ENCODE peak calls at places on chromosomes 7 and 10, in eight cellular contexts. I, H, Z, T, P, Y, W and J are unnamed samples.

GRCh38 chr10:69730251-69731156 is 71.2 kb upstream of the COL13A1 start:
- DNase-seq in I (no peak), H (no peak), Z (peak; percentile 74), T (no peak), P (no peak), Y (no peak), W (no peak), J (peak; percentile 43)

GRCh38 chr7:151876112-151876898 is 610 bp downstream of the PRKAG2 start:
- DNase-seq in I (peak; percentile 52), H (peak; percentile 52), Z (peak; percentile 91), T (peak; percentile 38), P (no peak), Y (peak; percentile 78), W (peak; percentile 91), J (peak; percentile 3)

GRCh38 chr7:138886501-138886917 is 88.5 kb upstream of the ATP6V0A4 start:
- DNase-seq in I (no peak), H (peak; percentile 25), Z (no peak), T (peak; percentile 67), P (no peak), Y (no peak), W (no peak), J (peak; percentile 72)

GRCh38 chr7:100175296-100175935 is 1.8 kb downstream of the GPC2 start:
- DNase-seq in I (no peak), H (no peak), Z (no peak), T (no peak), P (no peak), Y (no peak), W (no peak), J (no peak)

GRCh38 chr7:157928808-157929425 is 592.1 kb downstream of the DNAJB6 start:
- DNase-seq in I (no peak), H (no peak), Z (no peak), T (no peak), P (no peak), Y (no peak), W (no peak), J (no peak)

GRCh38 chr7:73799282-73800141 is 29.4 kb upstream of the CLDN3 start:
- DNase-seq in I (no peak), H (no peak), Z (no peak), T (peak; percentile 24), P (no peak), Y (no peak), W (no peak), J (no peak)

GRCh38 chr10:3137958-3138726 is 34.4 kb downstream of the PITRM1 start:
- DNase-seq in I (no peak), H (no peak), Z (no peak), T (no peak), P (no peak), Y (no peak), W (no peak), J (no peak)

GRCh38 chr7:134823400-134823799 is 44.0 kb downstream of the CALD1 start:
- DNase-seq in I (no peak), H (no peak), Z (no peak), T (no peak), P (no peak), Y (no peak), W (no peak), J (peak; percentile 86)

GRCh38 chr7:91276909-91277308 is 12.7 kb downstream of the FZD1 start:
- DNase-seq in I (no peak), H (peak; percentile 54), Z (no peak), T (no peak), P (no peak), Y (no peak), W (no peak), J (no peak)

GRCh38 chr10:101056365-101057151 is 5.2 kb upstream of the KAZALD1 start:
- DNase-seq in I (no peak), H (no peak), Z (no peak), T (no peak), P (no peak), Y (no peak), W (no peak), J (no peak)

DNA sequence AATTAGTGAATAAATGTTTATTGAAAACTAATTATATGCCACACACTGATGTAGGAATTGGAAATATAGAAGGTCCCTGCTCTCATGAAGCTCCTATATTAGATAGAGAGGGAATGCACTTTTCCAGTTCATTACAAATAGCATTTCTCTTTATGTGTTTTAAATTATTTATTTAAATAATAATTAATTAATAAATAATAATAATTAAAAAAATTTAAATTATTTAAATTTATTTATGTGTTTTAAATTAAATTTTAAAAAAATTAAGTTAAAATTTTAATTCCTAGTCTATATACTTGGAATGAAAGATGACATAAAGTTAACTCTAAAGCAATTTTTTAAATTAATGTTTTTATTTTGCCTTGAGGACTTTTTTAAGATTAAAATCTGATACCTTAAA is 121.7 kb upstream of the ZNF804B start:
- DNase-seq in I (no peak), H (no peak), Z (no peak), T (no peak), P (no peak), Y (no peak), W (no peak), J (no peak)
- TF ChIP-seq CTCF in I (no peak), H (no peak), Z (no peak), T (no peak), P (no peak), Y (no peak), W (no peak), J (no peak)

GRCh38 chr10:11140963-11141362 is 123.3 kb downstream of the CELF2 start:
- DNase-seq in I (no peak), H (no peak), Z (no peak), T (no peak), P (no peak), Y (no peak), W (no peak), J (no peak)
- TF ChIP-seq CTCF in I (no peak), H (no peak), Z (no peak), T (no peak), P (no peak), Y (no peak), W (no peak), J (no peak)

DNA sequence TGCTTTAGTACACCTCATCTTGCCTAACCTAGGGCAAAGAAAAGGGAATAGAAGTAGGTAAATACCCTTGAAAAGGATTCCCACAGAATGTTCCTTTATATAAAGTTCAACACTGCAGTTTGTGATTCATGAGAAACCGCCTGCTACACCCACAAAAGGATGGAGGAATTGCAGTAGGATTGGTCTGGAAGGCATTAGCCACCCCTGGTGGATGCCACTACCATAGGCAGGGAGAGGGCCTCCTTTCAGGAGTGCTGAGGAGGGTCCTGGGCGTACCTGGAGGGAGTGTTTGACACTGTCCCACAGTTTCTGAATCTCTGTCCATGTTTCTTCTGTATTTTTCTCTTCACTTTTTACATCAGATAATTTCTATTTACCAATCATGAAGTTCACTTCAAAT is 221.8 kb upstream of the TMEM72 start:
- DNase-seq in I (no peak), H (no peak), Z (no peak), T (no peak), P (no peak), Y (no peak), W (no peak), J (peak; percentile 37)
- TF ChIP-seq CTCF in I (no peak), H (no peak), Z (no peak), T (no peak), P (peak; percentile 42), Y (no peak), W (no peak), J (peak; percentile 63)

DNA sequence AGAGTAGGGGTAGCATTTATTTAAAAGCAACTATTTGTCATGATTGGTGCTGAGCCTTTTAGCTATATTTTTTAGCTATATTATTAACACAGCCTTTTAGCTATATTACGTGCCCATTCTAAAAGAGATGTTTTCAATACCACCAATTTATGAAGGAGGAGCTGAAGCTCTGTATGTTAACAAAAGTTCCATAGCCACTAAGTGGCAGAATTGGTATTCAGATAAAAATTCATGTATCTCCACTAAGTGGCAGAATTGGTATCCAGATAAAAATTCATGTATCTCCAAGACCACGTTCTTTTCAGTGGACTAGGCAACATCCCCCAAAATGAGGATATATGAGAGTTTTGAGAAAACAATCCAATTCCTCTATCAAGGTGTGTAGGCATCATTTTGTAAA is 268.6 kb downstream of the HGF start:
- DNase-seq in I (no peak), H (no peak), Z (no peak), T (peak; percentile 50), P (no peak), Y (no peak), W (no peak), J (peak; percentile 35)
- TF ChIP-seq CTCF in I (no peak), H (peak; percentile 12), Z (no peak), T (peak; percentile 76), P (peak; percentile 76), Y (no peak), W (peak; percentile 28), J (peak; percentile 51)

GRCh38 chr10:72567884-72568283 is 58.0 kb downstream of the MICU1 start:
- DNase-seq in I (no peak), H (no peak), Z (no peak), T (peak; percentile 56), P (no peak), Y (no peak), W (no peak), J (no peak)
- TF ChIP-seq CTCF in I (no peak), H (peak; percentile 45), Z (peak; percentile 25), T (peak; percentile 65), P (peak; percentile 56), Y (peak; percentile 69), W (peak; percentile 44), J (peak; percentile 14)

DNA sequence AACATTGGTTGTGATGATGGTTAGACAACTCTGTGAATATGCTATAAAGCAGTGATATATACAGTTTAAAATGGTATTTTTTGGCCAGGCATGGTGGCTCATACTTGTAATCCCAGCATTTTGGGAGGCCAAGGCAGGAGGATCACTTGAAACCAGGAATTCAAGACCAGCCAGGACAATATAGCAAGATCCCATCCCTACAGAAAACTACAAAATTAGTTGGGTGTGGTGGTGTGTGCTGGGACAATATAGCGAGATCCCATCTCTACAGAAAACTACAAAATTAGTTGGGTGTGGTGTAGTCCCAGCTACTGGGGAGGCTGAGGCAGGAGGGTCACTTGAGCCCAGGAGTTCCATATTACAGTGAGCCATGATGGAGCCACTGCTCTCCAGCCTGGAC is 27.5 kb upstream of the MSMB start:
- DNase-seq in I (no peak), H (no peak), Z (no peak), T (no peak), P (peak; percentile 15), Y (no peak), W (no peak), J (no peak)
- TF ChIP-seq CTCF in I (no peak), H (no peak), Z (no peak), T (no peak), P (no peak), Y (no peak), W (no peak), J (no peak)

DNA sequence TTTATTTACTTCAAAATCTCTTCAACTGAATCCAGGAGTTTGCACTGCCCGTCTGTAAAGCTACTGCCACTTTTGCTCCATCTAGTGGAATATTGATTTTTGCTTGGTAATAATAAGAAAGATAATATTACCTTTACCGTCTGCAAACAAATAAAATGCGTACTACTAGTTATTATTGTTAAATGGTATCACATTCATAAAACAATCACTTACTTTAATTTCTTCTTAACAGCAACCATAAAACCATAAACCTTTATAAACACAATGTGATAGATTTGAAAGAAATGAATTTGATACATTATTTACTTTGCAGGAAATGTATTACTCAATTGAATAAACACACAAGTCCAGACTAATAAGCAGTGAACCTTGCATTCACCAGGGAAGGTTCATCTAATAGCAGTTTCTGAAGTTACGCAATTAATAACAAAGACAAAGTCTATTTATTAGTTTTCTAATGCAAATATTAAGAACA is 6.4 kb downstream of the AGMO start:
- DNase-seq in I (no peak), H (no peak), Z (no peak), T (peak; percentile 52), P (no peak), Y (no peak), W (no peak), J (peak; percentile 36)
- TF ChIP-seq CTCF in I (no peak), H (no peak), Z (peak; percentile 14), T (peak; percentile 45), P (peak; percentile 64), Y (no peak), W (peak; percentile 7), J (peak; percentile 46)